ENCODE peak calls at places on chromosomes 6 and 20, in seven cellular contexts. P is RWPE2, O is heart right ventricle, M is upper lobe of right lung, B is ovary, H is fibroblast of lung, Y is MG63. Z is an unnamed sample.

GRCh38 chr6:141963543-141964295 is 169.0 kb upstream of the GJE1 start:
- DNase-seq in P (no peak), O (no peak), M (no peak), B (no peak), H (peak), Y (no peak), Z (no peak)

GRCh38 chr6:157769776-157770430 is 53.1 kb upstream of the SNX9 start:
- DNase-seq in P (no peak), O (no peak), M (no peak), B (no peak), H (no peak), Y (peak), Z (no peak)

GRCh38 chr6:84645000-84645399 is 119.4 kb downstream of the TBX18 start:
- DNase-seq in P (no peak), O (no peak), M (no peak), B (no peak), H (peak), Y (peak), Z (no peak)

GRCh38 chr20:51886891-51887608 is 84.7 kb upstream of the SALL4 start:
- DNase-seq in P (no peak), O (no peak), M (no peak), B (no peak), H (no peak), Y (no peak), Z (no peak)

GRCh38 chr20:45347297-45347935 is 808 bp downstream of the SDC4 start:
- DNase-seq in P (no peak), O (no peak), M (no peak), B (no peak), H (no peak), Y (no peak), Z (no peak)

GRCh38 chr20:49832632-49833327 is 20.2 kb downstream of the SLC9A8 start:
- DNase-seq in P (no peak), O (no peak), M (no peak), B (no peak), H (peak), Y (no peak), Z (no peak)

GRCh38 chr20:45097485-45098095 is 3.3 kb downstream of the KCNS1 start:
- DNase-seq in P (no peak), O (no peak), M (peak), B (no peak), H (peak), Y (no peak), Z (no peak)

GRCh38 chr6:89526563-89526869 is 93.6 kb downstream of the ANKRD6 start:
- DNase-seq in P (no peak), O (no peak), M (no peak), B (no peak), H (no peak), Y (no peak), Z (no peak)

GRCh38 chr20:37350655-37351574 is 5.0 kb downstream of the SRC start:
- DNase-seq in P (peak), O (no peak), M (peak), B (no peak), H (no peak), Y (no peak), Z (no peak)

GRCh38 chr6:4225207-4225872 is 90.0 kb upstream of the ECI2 start:
- DNase-seq in P (no peak), O (no peak), M (no peak), B (no peak), H (peak), Y (no peak), Z (peak)

GRCh38 chr6:40477246-40478126 is 109.7 kb downstream of the LRFN2 start:
- DNase-seq in P (no peak), O (no peak), M (no peak), B (no peak), H (no peak), Y (no peak), Z (peak)

GRCh38 chr6:143747347-143747842 is 69.6 kb downstream of the PHACTR2 start:
- DNase-seq in P (no peak), O (no peak), M (no peak), B (no peak), H (no peak), Y (no peak), Z (no peak)

GRCh38 chr6:144090384-144090783 is 5.0 kb downstream of the SF3B5 start:
- DNase-seq in P (no peak), O (no peak), M (no peak), B (no peak), H (no peak), Y (no peak), Z (no peak)

GRCh38 chr20:36153754-36154695 is 515 bp upstream of the EPB41L1 start:
- DNase-seq in P (peak), O (peak), M (peak), B (peak), H (peak), Y (peak), Z (peak)

GRCh38 chr6:142570221-142570671 is 268.4 kb downstream of the ADGRG6 start:
- DNase-seq in P (no peak), O (no peak), M (no peak), B (no peak), H (peak), Y (peak), Z (peak)

GRCh38 chr6:158910484-158911075 is 89.4 kb downstream of the RSPH3 start:
- DNase-seq in P (no peak), O (no peak), M (no peak), B (no peak), H (no peak), Y (no peak), Z (no peak)

DNA sequence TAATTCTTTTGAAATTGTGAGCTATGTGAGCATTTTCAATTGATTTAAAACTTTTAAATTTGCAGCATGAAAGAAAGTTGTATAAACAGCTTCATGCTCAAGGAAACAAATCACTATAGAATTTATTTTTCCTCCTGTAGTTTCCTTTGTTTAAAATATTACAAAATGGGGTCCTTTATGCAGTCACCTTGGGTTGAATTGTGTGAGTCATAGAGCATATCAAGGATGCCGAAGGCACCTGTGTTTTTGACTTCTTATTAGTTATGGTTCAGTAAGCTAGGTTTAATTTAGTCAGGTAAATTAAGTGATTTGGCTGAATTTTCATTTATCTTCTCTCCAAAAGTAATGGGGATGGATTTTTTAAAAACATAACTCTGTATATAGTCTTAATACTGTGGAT is 96.8 kb downstream of the BCKDHB start:
- DNase-seq in P (no peak), O (no peak), M (no peak), B (no peak), H (no peak), Y (no peak), Z (no peak)
- H3K4me3 ChIP-seq in P (no peak), O (no peak), M (no peak), B (no peak), H (no peak), Y (no peak), Z (no peak)

DNA sequence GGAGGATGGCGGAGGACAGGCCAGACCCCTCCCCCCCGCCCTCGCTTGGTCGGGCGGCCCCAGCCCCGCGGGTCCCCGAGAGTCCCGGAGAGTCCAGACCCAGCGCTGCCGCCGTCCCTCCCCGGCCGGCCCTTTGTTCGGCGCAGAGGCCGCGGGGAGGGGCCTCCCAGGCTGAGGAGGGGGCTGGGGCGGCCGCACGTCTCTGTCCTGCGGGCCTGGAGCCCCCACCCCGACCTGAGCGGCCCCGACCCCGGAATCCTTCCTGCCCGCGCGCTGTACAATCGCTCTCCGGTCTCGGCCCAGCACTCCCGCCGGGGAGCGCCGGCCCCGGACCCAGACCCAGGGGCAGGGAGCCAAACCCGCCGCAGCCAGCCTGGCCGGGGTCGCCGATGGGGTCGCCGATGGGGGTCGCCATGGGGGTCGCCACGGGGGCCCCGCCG is 716 bp downstream of the KCNQ2 start:
- DNase-seq in P (peak), O (no peak), M (no peak), B (no peak), H (no peak), Y (no peak), Z (no peak)
- H3K4me3 ChIP-seq in P (no peak), O (no peak), M (no peak), B (no peak), H (no peak), Y (no peak), Z (no peak)

GRCh38 chr6:63436356-63436755 is 116.6 kb upstream of the LGSN start:
- DNase-seq in P (no peak), O (no peak), M (no peak), B (no peak), H (no peak), Y (no peak), Z (no peak)
- H3K4me3 ChIP-seq in P (no peak), O (no peak), M (no peak), B (no peak), H (no peak), Y (no peak), Z (no peak)

GRCh38 chr6:1295420-1295819 is 16.5 kb upstream of the FOXQ1 start:
- DNase-seq in P (no peak), O (no peak), M (no peak), B (no peak), H (no peak), Y (no peak), Z (no peak)

GRCh38 chr6:1298768-1299167 is 13.1 kb upstream of the FOXQ1 start:
- DNase-seq in P (no peak), O (no peak), M (no peak), B (no peak), H (no peak), Y (no peak), Z (no peak)

GRCh38 chr6:1297746-1298145 is 14.2 kb upstream of the FOXQ1 start:
- DNase-seq in P (no peak), O (no peak), M (no peak), B (no peak), H (peak), Y (no peak), Z (no peak)

GRCh38 chr6:1296079-1296478 is 15.8 kb upstream of the FOXQ1 start:
- DNase-seq in P (no peak), O (no peak), M (no peak), B (no peak), H (no peak), Y (no peak), Z (no peak)

GRCh38 chr6:1296542-1296941 is 15.4 kb upstream of the FOXQ1 start:
- DNase-seq in P (no peak), O (no peak), M (no peak), B (no peak), H (peak), Y (no peak), Z (no peak)
- H3K4me3 ChIP-seq in P (no peak), O (no peak), M (no peak), B (no peak), H (no peak), Y (no peak), Z (no peak)

GRCh38 chr20:3339571-3339970 is 67.9 kb downstream of the DNAAF9 start:
- DNase-seq in P (no peak), O (no peak), M (no peak), B (no peak), H (no peak), Y (no peak), Z (no peak)
- H3K4me3 ChIP-seq in P (no peak), O (no peak), M (no peak), B (no peak), H (no peak), Y (no peak), Z (no peak)

DNA sequence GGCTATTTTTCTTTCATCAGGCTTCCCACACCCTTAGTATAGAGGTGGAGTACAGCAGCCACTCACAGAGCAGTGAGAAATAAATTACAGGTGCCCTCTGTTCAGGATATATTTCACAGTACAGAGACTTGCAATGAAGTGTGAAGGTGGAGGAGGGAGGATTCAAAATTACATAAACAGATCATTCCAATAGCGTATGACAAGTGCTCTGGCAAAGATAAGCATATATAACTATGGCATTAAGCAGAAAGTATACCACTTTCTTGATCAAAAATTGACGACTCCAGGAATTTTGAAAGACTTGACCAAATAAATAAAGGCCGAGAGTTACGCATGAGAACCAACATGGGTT is 108.7 kb downstream of the GPX5 start:
- DNase-seq in P (no peak), O (no peak), M (no peak), B (no peak), H (no peak), Y (no peak), Z (no peak)
- H3K4me3 ChIP-seq in P (peak), O (peak), M (no peak), B (no peak), H (peak), Y (no peak), Z (no peak)

GRCh38 chr6:106101466-106101865 is 15.3 kb downstream of the PRDM1 start:
- DNase-seq in P (no peak), O (no peak), M (no peak), B (no peak), H (no peak), Y (no peak), Z (no peak)

GRCh38 chr6:106100755-106101154 is 14.6 kb downstream of the PRDM1 start:
- DNase-seq in P (no peak), O (no peak), M (no peak), B (no peak), H (no peak), Y (no peak), Z (no peak)

GRCh38 chr6:106098383-106099234 is 12.5 kb downstream of the PRDM1 start:
- DNase-seq in P (peak), O (peak), M (no peak), B (no peak), H (peak), Y (no peak), Z (no peak)

GRCh38 chr6:106097368-106098231 is 11.5 kb downstream of the PRDM1 start:
- DNase-seq in P (no peak), O (no peak), M (no peak), B (no peak), H (peak), Y (no peak), Z (no peak)

GRCh38 chr6:106099235-106099537 is 13.1 kb downstream of the PRDM1 start:
- DNase-seq in P (no peak), O (no peak), M (no peak), B (no peak), H (peak), Y (no peak), Z (no peak)
- H3K4me3 ChIP-seq in P (peak), O (peak), M (peak), B (no peak), H (no peak), Y (peak), Z (no peak)